ENCODE peak calls at places on chromosomes 11 and 22, in five cellular contexts. M, Y, Q, J and F are unnamed samples.

GRCh38 chr11:30635401-30635989 is 49.3 kb upstream of the MPPED2 start:
- DNase-seq in M (no peak), Y (no peak), Q (no peak), J (no peak), F (no peak)

GRCh38 chr11:35347921-35348331 is 71.4 kb downstream of the SLC1A2 start:
- DNase-seq in M (no peak), Y (no peak), Q (no peak), J (no peak), F (no peak)

GRCh38 chr11:122758974-122759373 is 79.3 kb upstream of the CRTAM start:
- DNase-seq in M (peak; percentile 59), Y (no peak), Q (no peak), J (no peak), F (no peak)

GRCh38 chr11:86101493-86101892 is 32.6 kb upstream of the PICALM start:
- DNase-seq in M (peak; percentile 32), Y (no peak), Q (no peak), J (no peak), F (no peak)

GRCh38 chr11:120182357-120182756 is 28.5 kb upstream of the OAF start:
- DNase-seq in M (no peak), Y (peak; percentile 18), Q (no peak), J (no peak), F (no peak)

GRCh38 chr22:48431536-48432315 is 1395.9 kb downstream of the BRD1 start:
- DNase-seq in M (no peak), Y (no peak), Q (no peak), J (no peak), F (no peak)

GRCh38 chr11:95897731-95898130 is 26.2 kb downstream of the MTMR2 start:
- DNase-seq in M (no peak), Y (no peak), Q (peak; percentile 39), J (no peak), F (no peak)

GRCh38 chr11:117538256-117538655 is 210.6 kb downstream of the CEP164 start:
- DNase-seq in M (no peak), Y (no peak), Q (no peak), J (no peak), F (no peak)

GRCh38 chr11:133070790-133071189 is 461.5 kb downstream of the OPCML start:
- DNase-seq in M (no peak), Y (no peak), Q (no peak), J (no peak), F (no peak)

GRCh38 chr11:33560729-33561128 is 139.9 kb downstream of the C11orf91 start:
- DNase-seq in M (no peak), Y (no peak), Q (no peak), J (no peak), F (no peak)

GRCh38 chr11:117443269-117444186 is 115.9 kb downstream of the CEP164 start:
- DNase-seq in M (peak; percentile 42), Y (no peak), Q (peak; percentile 4), J (no peak), F (no peak)

GRCh38 chr22:20022231-20023069 is 1.5 kb downstream of the TANGO2 start:
- DNase-seq in M (no peak), Y (no peak), Q (no peak), J (no peak), F (no peak)